ENCODE peak calls at places on chromosomes 7 and 10, in nine cellular contexts. R, V, X, E, A, U, M, P and N are unnamed samples.

GRCh38 chr7:25671087-25671486 is 442.8 kb upstream of the NPVF start:
- DNase-seq in E (no peak), X (no peak), P (no peak), U (no peak), V (no peak), M (no peak), A (no peak), R (no peak), N (no peak)

GRCh38 chr7:131518626-131519025 is 37.8 kb downstream of the PODXL start:
- DNase-seq in A (no peak), X (no peak), R (no peak), M (no peak), E (no peak), P (no peak), U (no peak), V (no peak), N (no peak)

GRCh38 chr7:68969571-68969970 is 628.7 kb upstream of the AUTS2 start:
- DNase-seq in V (no peak), X (no peak), R (no peak), A (no peak), E (no peak), M (no peak), U (no peak), P (no peak), N (no peak)

GRCh38 chr7:101832205-101832631 is 14.8 kb downstream of the CUX1 start:
- DNase-seq in E (no peak), A (no peak), X (no peak), V (no peak), P (no peak), U (no peak), M (no peak), R (no peak), N (no peak)

GRCh38 chr7:107069457-107069856 is 25.0 kb downstream of the PRKAR2B start:
- DNase-seq in U (no peak), R (no peak), E (no peak), M (no peak), A (no peak), P (no peak), V (no peak), X (no peak), N (no peak)

GRCh38 chr10:102462512-102463054 is 11.2 kb upstream of the C10orf95 start:
- DNase-seq in U (no peak), V (no peak), M (peak; percentile 37), R (no peak), X (no peak), A (no peak), E (no peak), P (no peak), N (no peak)

GRCh38 chr10:58001159-58001558 is 266.5 kb downstream of the IPMK start:
- DNase-seq in V (no peak), R (no peak), X (no peak), P (no peak), U (no peak), E (no peak), M (no peak), A (no peak), N (no peak)

GRCh38 chr7:54545241-54545563 is 3.0 kb downstream of the VSTM2A start:
- DNase-seq in U (no peak), X (no peak), A (no peak), P (no peak), R (no peak), E (no peak), V (no peak), M (no peak), N (no peak)

GRCh38 chr10:63236113-63236935 is 103.2 kb downstream of the NRBF2 start:
- DNase-seq in E (no peak), X (no peak), V (no peak), M (peak; percentile 47), A (peak; percentile 93), P (no peak), R (no peak), U (no peak), N (peak; percentile 96)

GRCh38 chr7:148787571-148788295 is 89.0 kb downstream of the CUL1 start:
- DNase-seq in U (no peak), E (no peak), M (no peak), A (no peak), X (peak; percentile 53), P (no peak), V (no peak), R (no peak), N (no peak)

GRCh38 chr7:148789228-148789627 is 90.5 kb downstream of the CUL1 start:
- DNase-seq in X (no peak), P (no peak), R (no peak), V (no peak), M (no peak), A (no peak), U (no peak), E (no peak), N (no peak)

GRCh38 chr7:148782757-148783456 is 84.2 kb downstream of the CUL1 start:
- DNase-seq in A (no peak), P (no peak), M (no peak), U (no peak), E (no peak), R (no peak), X (no peak), V (no peak), N (no peak)

DNA sequence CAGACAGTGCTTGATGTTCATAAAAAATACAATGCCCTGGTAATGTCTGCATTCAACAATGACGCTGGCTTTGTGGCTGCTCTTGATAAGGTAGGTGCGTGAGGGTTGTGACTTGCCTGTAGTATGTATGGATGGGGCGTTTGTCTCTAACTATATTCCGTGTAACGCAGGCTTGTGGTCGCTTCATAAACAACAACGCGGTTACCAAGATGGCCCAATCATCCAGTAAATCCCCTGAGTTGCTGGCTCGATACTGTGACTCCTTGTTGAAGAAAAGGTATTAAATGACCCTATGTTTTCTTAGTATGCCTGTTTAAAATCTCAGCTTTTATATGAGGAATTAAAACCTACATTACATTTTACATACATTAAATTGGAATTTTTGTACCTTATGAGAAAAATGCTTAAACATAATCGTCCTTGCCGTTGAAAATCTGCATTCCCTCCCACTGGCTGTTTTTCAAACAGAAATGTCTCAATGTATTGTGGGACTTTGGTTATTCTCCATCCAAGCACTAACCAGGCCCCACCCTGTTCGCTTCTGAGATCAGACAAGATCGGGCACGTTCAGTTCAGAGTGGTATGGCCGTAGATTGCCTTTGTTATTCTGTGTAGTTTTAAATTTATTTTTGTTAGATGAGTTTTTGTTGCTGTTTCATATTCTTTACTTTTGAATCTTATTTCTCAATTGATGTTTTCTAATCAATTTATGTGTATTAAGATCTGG is 85.3 kb downstream of the CUL1 start:
- DNase-seq in U (no peak), E (no peak), V (no peak), A (no peak), X (no peak), R (no peak), P (no peak), M (no peak), N (no peak)
- H3K36me3 ChIP-seq in U (peaks cover 84% of the 10 kb centered on the region), E (peaks cover 7% of the 10 kb centered on the region), V (peaks cover 72% of the 10 kb centered on the region), A (peaks cover 32% of the 10 kb centered on the region), X (peaks cover 95% of the 10 kb centered on the region), R (peaks cover 40% of the 10 kb centered on the region), P (peaks cover 33% of the 10 kb centered on the region), M (peaks cover 77% of the 10 kb centered on the region), N (peaks cover 11% of the 10 kb centered on the region)

GRCh38 chr10:78033623-78034470 is at the start of gene RPS24:
- DNase-seq in A (peak; percentile 95), R (peak; percentile 96), M (peak; percentile 98), U (peak; percentile 96), V (peak; percentile 96), E (peak; percentile 90), P (peak; percentile 92), X (peak; percentile 97), N (peak; percentile 98)

GRCh38 chr10:78035025-78035424 is 1.4 kb downstream of the RPS24 start:
- DNase-seq in X (no peak), U (no peak), M (no peak), V (no peak), A (no peak), R (no peak), E (no peak), P (no peak), N (peak; percentile 40)

GRCh38 chr10:78035933-78036583 is 2.4 kb downstream of the RPS24 start:
- DNase-seq in U (no peak), X (no peak), R (no peak), M (no peak), E (no peak), A (no peak), V (no peak), P (no peak), N (no peak)

GRCh38 chr10:78038105-78038504 is 4.4 kb downstream of the RPS24 start:
- DNase-seq in M (no peak), X (no peak), A (no peak), R (no peak), U (no peak), V (no peak), E (no peak), P (no peak), N (peak; percentile 40)

DNA sequence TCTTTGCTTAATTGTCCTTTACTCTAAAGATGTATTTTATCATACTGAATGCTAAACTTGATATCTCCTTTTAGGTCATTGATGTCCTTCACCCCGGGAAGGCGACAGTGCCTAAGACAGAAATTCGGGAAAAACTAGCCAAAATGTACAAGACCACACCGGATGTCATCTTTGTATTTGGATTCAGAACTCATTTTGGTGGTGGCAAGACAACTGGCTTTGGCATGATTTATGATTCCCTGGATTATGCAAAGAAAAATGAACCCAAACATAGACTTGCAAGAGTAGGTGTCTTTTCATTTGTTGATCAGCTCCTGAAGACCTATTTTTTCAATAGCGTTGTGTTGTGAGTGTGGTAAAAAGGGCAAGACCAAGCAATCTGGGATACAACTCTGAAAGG is 1.8 kb downstream of the RPS24 start:
- DNase-seq in P (no peak), R (no peak), X (no peak), U (no peak), V (no peak), E (no peak), M (no peak), A (no peak), N (no peak)
- H3K36me3 ChIP-seq in P (peaks cover 40% of the 10 kb centered on the region), R (peaks cover 51% of the 10 kb centered on the region), X (peaks cover 52% of the 10 kb centered on the region), U (peaks cover 52% of the 10 kb centered on the region), V (peaks cover 53% of the 10 kb centered on the region), E (peaks cover 27% of the 10 kb centered on the region), M (peaks cover 64% of the 10 kb centered on the region), A (peaks cover 57% of the 10 kb centered on the region), N (peaks cover 27% of the 10 kb centered on the region)

DNA sequence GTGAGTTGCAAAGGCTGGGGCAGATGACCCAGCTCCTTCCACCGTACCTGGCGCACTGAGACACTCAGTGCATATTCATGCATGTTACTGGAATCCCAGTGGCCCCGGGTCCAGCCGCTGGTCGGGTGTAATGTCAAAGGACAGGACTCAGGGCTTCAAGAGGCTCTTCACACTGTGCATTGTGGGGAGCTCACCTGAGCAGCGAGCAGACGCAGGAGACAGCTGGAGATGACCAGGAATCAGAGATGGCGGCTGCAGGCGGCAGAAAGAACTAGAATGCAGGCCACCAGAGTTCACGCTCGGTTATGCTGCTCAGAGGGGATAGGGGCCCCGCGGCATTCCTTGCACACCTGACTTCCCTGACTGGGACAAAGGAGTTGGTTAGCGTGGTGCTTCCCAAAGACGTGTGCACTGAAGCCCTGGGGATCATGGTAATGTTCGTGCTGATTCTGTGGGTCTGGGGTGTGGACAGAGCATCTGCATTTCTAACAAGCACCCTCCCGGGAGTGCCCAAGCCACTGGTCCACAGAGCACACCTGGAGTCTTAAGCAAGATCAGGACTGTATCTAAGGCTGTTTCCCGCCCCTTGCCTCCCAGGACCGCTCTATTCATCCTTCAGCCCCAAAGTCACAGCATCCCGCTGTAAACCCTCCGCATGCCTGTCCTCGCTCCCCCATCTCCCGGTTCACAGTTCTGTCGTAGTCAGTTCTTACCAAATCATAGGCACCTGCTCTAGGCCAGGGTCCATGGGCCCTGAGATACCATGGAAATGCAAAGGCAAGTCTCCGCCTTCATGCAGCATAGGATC is 71.0 kb downstream of the MKI67 start:
- DNase-seq in X (no peak), V (no peak), P (no peak), U (no peak), M (no peak), E (no peak), A (no peak), R (no peak), N (no peak)
- H3K36me3 ChIP-seq in X (peaks cover 69% of the 10 kb centered on the region), V (no peaks in the 10 kb centered on the region), P (peaks cover 3% of the 10 kb centered on the region), U (peaks cover 31% of the 10 kb centered on the region), M (peaks cover 8% of the 10 kb centered on the region), E (no peaks in the 10 kb centered on the region), A (no peaks in the 10 kb centered on the region), R (peaks cover 43% of the 10 kb centered on the region), N (peaks cover 62% of the 10 kb centered on the region)

GRCh38 chr10:21556527-21556926 is 22.5 kb downstream of the MLLT10 start:
- DNase-seq in V (no peak), M (no peak), P (no peak), E (no peak), A (no peak), X (no peak), U (no peak), R (no peak), N (no peak)
- H3K36me3 ChIP-seq in V (peaks cover 55% of the 10 kb centered on the region), M (peaks cover 97% of the 10 kb centered on the region), P (peaks cover 14% of the 10 kb centered on the region), E (peaks cover 2% of the 10 kb centered on the region), A (peaks cover 33% of the 10 kb centered on the region), X (peaks cover 92% of the 10 kb centered on the region), U (peaks cover 45% of the 10 kb centered on the region), R (peaks cover 18% of the 10 kb centered on the region), N (peaks cover 5% of the 10 kb centered on the region)